ENCODE peak calls at places on chromosomes 12 and 14, in eight cellular contexts. G, Y, K, B, T, M, F and I are unnamed samples. For H3K27me3 and H3K36me3, the result is how much of the 10 kb centered on the place peaks cover.

GRCh38 chr12:10722905-10723866 is at the start of gene YBX3:
- DNase-seq in G (peak), Y (peak), K (no peak), B (peak), T (peak), M (peak), F (peak), I (peak)

GRCh38 chr12:96219700-96220206 is 25.6 kb downstream of the ELK3 start:
- DNase-seq in G (no peak), Y (no peak), K (no peak), B (no peak), T (no peak), M (no peak), F (no peak), I (no peak)

GRCh38 chr12:110224379-110225304 is 56.4 kb upstream of the ATP2A2 start:
- DNase-seq in G (no peak), Y (no peak), K (no peak), B (no peak), T (no peak), M (peak), F (no peak), I (no peak)

GRCh38 chr12:25458047-25458552 is 95.0 kb downstream of the LMNTD1 start:
- DNase-seq in G (no peak), Y (no peak), K (peak), B (no peak), T (no peak), M (no peak), F (no peak), I (no peak)

GRCh38 chr14:37122288-37122687 is 50.1 kb downstream of the SLC25A21 start:
- DNase-seq in G (no peak), Y (no peak), K (peak), B (no peak), T (no peak), M (no peak), F (no peak), I (no peak)

GRCh38 chr12:52362118-52362726 is 5.1 kb downstream of the KRT85 start:
- DNase-seq in G (no peak), Y (no peak), K (no peak), B (no peak), T (no peak), M (no peak), F (no peak), I (no peak)

GRCh38 chr12:75099215-75099614 is 110.4 kb downstream of the KCNC2 start:
- DNase-seq in G (no peak), Y (no peak), K (no peak), B (no peak), T (no peak), M (no peak), F (no peak), I (no peak)

GRCh38 chr14:49992901-49993335 is 100.0 kb downstream of the ARF6 start:
- DNase-seq in G (no peak), Y (no peak), K (no peak), B (no peak), T (no peak), M (peak), F (no peak), I (peak)

GRCh38 chr12:87816186-87816585 is 213.0 kb downstream of the C12orf50 start:
- DNase-seq in G (no peak), Y (no peak), K (no peak), B (no peak), T (no peak), M (no peak), F (no peak), I (no peak)

GRCh38 chr14:20706657-20707355 is 18.2 kb downstream of the ANG start:
- DNase-seq in G (no peak), Y (no peak), K (no peak), B (no peak), T (no peak), M (no peak), F (no peak), I (no peak)

GRCh38 chr12:47777741-47778558 is 4.9 kb downstream of the SLC48A1 start:
- DNase-seq in G (no peak), Y (peak), K (no peak), B (no peak), T (peak), M (no peak), F (no peak), I (no peak)

GRCh38 chr12:120079352-120080042 is 37.1 kb downstream of the RAB35 start:
- DNase-seq in G (no peak), Y (no peak), K (no peak), B (no peak), T (no peak), M (no peak), F (no peak), I (no peak)

GRCh38 chr12:67593041-67593870 is 55.3 kb upstream of the DYRK2 start:
- DNase-seq in G (no peak), Y (peak), K (no peak), B (no peak), T (no peak), M (peak), F (peak), I (no peak)

GRCh38 chr12:1501001-1501400 is 93.4 kb downstream of the FBXL14 start:
- DNase-seq in G (no peak), Y (no peak), K (no peak), B (no peak), T (no peak), M (no peak), F (no peak), I (no peak)

GRCh38 chr12:124477109-124477915 is 90.1 kb downstream of the NCOR2 start:
- DNase-seq in G (no peak), Y (no peak), K (no peak), B (no peak), T (no peak), M (no peak), F (no peak), I (no peak)

GRCh38 chr14:83356080-83356479 is 1822.4 kb upstream of the SEL1L start:
- DNase-seq in G (no peak), Y (no peak), K (no peak), B (no peak), T (no peak), M (no peak), F (no peak), I (no peak)

GRCh38 chr12:48302161-48302896 is 48.4 kb downstream of the ZNF641 start:
- DNase-seq in G (no peak), Y (no peak), K (no peak), B (no peak), T (no peak), M (no peak), F (no peak), I (no peak)

GRCh38 chr14:103250888-103251287 is 83.1 kb upstream of the EIF5 start:
- DNase-seq in G (no peak), Y (no peak), K (no peak), B (no peak), T (no peak), M (no peak), F (no peak), I (no peak)

GRCh38 chr12:16189849-16190248 is 87.6 kb downstream of the SLC15A5 start:
- DNase-seq in G (no peak), Y (no peak), K (no peak), B (no peak), T (no peak), M (no peak), F (no peak), I (no peak)

GRCh38 chr14:63867926-63868921 is 15.4 kb downstream of the SYNE2 start:
- DNase-seq in G (peak), Y (no peak), K (no peak), B (peak), T (no peak), M (peak), F (no peak), I (peak)

GRCh38 chr12:122969657-122970056 is 3.4 kb upstream of the ABCB9 start:
- DNase-seq in G (no peak), Y (no peak), K (no peak), B (no peak), T (no peak), M (no peak), F (no peak), I (no peak)

GRCh38 chr14:55926007-55926406 is 192.2 kb upstream of the PELI2 start:
- DNase-seq in G (no peak), Y (no peak), K (no peak), B (no peak), T (no peak), M (no peak), F (no peak), I (no peak)

GRCh38 chr12:106645074-106645421 is 62.2 kb downstream of the RFX4 start:
- DNase-seq in G (no peak), Y (peak), K (no peak), B (no peak), T (peak), M (no peak), F (peak), I (no peak)

GRCh38 chr14:23568021-23568599 is 519 bp upstream of the AP1G2 start:
- DNase-seq in G (no peak), Y (no peak), K (no peak), B (no peak), T (no peak), M (no peak), F (no peak), I (no peak)

GRCh38 chr12:112170376-112170775 is 45.0 kb downstream of the TRAFD1 start:
- DNase-seq in G (no peak), Y (no peak), K (no peak), B (peak), T (no peak), M (peak), F (no peak), I (no peak)

GRCh38 chr12:120010661-120011230 is 21.7 kb downstream of the BICDL1 start:
- DNase-seq in G (no peak), Y (no peak), K (no peak), B (peak), T (no peak), M (peak), F (no peak), I (no peak)

GRCh38 chr12:56300644-56301464 is 724 bp upstream of the CS start:
- DNase-seq in G (peak), Y (no peak), K (no peak), B (no peak), T (no peak), M (no peak), F (no peak), I (no peak)

GRCh38 chr12:103758310-103759089 is 82.5 kb downstream of the NT5DC3 start:
- DNase-seq in G (no peak), Y (no peak), K (no peak), B (no peak), T (no peak), M (no peak), F (no peak), I (no peak)

GRCh38 chr14:69242311-69243224 is 17.4 kb upstream of the GALNT16 start:
- DNase-seq in G (peak), Y (peak), K (peak), B (peak), T (no peak), M (peak), F (peak), I (peak)

GRCh38 chr12:75784591-75784990 is 247.0 kb downstream of the PHLDA1 start:
- DNase-seq in G (peak), Y (peak), K (no peak), B (peak), T (peak), M (no peak), F (peak), I (no peak)

GRCh38 chr14:99475179-99475578 is 5.5 kb downstream of the SETD3 start:
- DNase-seq in G (no peak), Y (no peak), K (no peak), B (no peak), T (no peak), M (no peak), F (no peak), I (no peak)

GRCh38 chr12:128767518-128767917 is 56.2 kb downstream of the SLC15A4 start:
- DNase-seq in G (no peak), Y (no peak), K (no peak), B (no peak), T (no peak), M (no peak), F (no peak), I (no peak)

GRCh38 chr12:128771681-128772080 is 52.1 kb downstream of the SLC15A4 start:
- DNase-seq in G (no peak), Y (no peak), K (no peak), B (no peak), T (no peak), M (no peak), F (no peak), I (no peak)

GRCh38 chr12:128772249-128772648 is 51.5 kb downstream of the SLC15A4 start:
- DNase-seq in G (no peak), Y (no peak), K (no peak), B (no peak), T (no peak), M (no peak), F (no peak), I (no peak)

GRCh38 chr12:128763395-128763794 is 60.4 kb downstream of the SLC15A4 start:
- DNase-seq in G (no peak), Y (no peak), K (no peak), B (no peak), T (no peak), M (no peak), F (no peak), I (no peak)

GRCh38 chr12:128766738-128767501 is 56.8 kb downstream of the SLC15A4 start:
- DNase-seq in G (no peak), Y (no peak), K (no peak), B (no peak), T (no peak), M (no peak), F (no peak), I (no peak)
- H3K27me3 ChIP-seq in G (under half), Y (under half), K (under half), B (under half), T (half or more), M (under half), F (under half), I (under half)

GRCh38 chr14:75229576-75229922 is 49.1 kb upstream of the FOS start:
- DNase-seq in G (no peak), Y (no peak), K (no peak), B (no peak), T (no peak), M (no peak), F (peak), I (no peak)

GRCh38 chr14:75231320-75231719 is 47.3 kb upstream of the FOS start:
- DNase-seq in G (no peak), Y (no peak), K (no peak), B (no peak), T (no peak), M (no peak), F (no peak), I (no peak)

GRCh38 chr14:75226755-75227544 is 50.5 kb upstream of the TMED10 start:
- DNase-seq in G (no peak), Y (no peak), K (no peak), B (no peak), T (no peak), M (no peak), F (peak), I (no peak)

GRCh38 chr14:75232597-75232996 is 46.0 kb upstream of the FOS start:
- DNase-seq in G (peak), Y (no peak), K (no peak), B (peak), T (no peak), M (peak), F (no peak), I (no peak)

DNA sequence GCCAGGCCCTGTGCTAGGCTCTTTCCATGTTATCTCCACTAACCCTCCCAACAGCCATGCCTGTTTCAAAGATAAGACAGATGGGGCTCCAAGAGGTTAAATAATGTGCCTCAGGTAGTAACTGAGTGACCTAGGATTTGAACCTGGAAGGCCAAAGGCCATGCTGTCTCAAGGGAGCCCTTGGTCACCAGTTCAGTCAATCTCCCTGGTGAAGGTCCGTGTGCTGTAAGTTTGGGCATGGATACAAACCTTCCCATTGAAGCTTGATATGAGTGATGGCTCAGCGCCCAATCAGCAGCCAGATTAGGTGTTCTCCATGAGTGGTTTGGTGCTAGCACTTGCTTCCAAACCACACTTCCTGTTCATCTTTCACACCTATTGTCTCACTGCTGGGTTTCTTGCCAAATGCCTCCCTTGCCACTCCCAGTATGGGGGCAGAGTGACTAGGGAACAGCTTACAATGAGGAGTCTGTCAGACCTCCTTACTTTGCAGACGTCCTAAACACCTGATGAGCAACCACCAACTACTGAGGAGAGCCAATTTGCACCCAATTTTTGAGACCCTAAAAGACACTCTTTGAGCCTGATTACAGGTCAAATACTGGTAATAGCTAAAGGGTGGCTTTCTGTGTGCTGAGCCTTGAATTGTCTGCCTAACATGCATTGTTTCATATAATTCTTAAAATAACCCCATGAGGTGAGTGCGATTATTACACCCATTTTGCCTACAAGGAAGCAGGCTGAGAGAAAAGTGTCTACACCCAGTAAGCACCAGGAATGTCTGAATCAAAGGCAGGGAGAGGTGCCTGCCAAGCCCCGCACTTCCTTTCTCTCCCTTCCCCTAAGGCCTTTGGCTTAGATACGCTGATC is 48.5 kb upstream of the FOS start:
- DNase-seq in G (peak), Y (peak), K (no peak), B (peak), T (peak), M (peak), F (peak), I (peak)
- H3K4me3 ChIP-seq in G (peak), Y (no peak), K (no peak), B (no peak), T (no peak), M (no peak), F (no peak), I (no peak)

GRCh38 chr12:105141320-105141918 is 33.9 kb downstream of the WASHC4 start:
- DNase-seq in G (no peak), Y (no peak), K (no peak), B (no peak), T (no peak), M (no peak), F (no peak), I (no peak)

DNA sequence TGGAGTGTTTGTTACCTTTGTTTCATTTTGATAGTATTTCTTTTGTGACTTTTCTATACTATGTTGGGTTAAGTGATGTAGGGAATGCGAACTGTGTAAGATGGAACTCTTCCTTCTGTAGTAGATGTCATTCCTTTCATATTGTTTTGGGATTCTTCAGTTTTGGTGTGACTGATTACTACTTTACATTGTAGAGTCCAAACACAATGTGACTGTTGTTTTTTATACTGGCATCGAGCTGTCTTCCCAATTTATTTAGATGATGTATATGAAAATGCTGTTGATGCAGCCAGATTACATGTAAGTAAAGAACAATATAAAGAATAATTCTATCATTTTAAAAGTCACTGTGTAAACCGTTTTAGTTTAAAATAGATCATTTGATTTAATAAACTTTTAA is 34.7 kb downstream of the WASHC4 start:
- DNase-seq in G (no peak), Y (no peak), K (no peak), B (no peak), T (no peak), M (no peak), F (no peak), I (no peak)
- H3K36me3 ChIP-seq in G (under half), Y (under half), K (half or more), B (under half), T (half or more), M (half or more), F (half or more), I (under half)

DNA sequence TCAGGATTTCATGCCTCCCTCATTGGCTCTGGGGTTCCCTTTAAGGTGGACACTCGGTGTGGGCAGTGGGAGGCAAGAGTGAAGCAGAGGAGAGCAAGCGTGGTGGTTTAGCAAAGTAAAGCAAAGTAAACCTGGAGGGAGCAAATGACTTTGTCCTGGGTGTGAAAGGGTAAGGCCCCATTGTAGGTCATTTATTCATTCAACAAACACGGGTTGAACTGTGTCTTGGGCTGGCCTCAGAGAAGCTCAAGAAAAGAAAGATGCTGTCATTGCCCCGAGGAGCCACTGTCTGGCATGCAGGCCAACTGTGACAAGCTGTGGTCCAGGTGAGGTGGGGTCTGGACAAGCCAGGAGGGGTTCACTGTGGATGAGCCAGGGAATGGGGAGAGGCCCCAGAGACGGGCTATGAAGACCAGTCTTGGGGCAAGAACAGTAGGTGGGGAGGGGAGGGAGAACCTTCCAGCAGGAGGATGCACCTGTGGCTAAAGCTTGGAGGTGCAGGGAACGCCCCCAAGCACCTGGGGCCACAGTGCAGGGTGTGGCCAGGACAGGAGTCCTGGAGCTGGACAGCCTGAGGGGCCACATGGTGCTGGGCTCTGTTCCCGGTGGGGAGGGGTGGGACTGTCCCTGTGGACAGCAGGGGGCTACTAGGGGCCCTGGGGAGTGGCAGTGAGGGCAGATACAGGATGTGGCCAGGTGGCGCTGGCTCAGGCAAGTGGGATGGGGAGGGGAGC is 68.7 kb upstream of the DLK1 start:
- DNase-seq in G (no peak), Y (no peak), K (no peak), B (no peak), T (no peak), M (no peak), F (no peak), I (no peak)
- H3K27me3 ChIP-seq in G (under half), Y (under half), K (under half), B (under half), T (half or more), M (under half), F (under half), I (under half)